ENCODE peak calls at places on chromosomes 3 and 15, in five cellular contexts. One of them, this sample, is unnamed.

GRCh38 chr3:82012775-82013174 is 251.3 kb upstream of the GBE1 start:
- DNase-seq in GDM1: no peak
- DNase-seq in activated CD8-positive, alpha-beta memory T cell treated with anti-CD3 and anti-CD28 coated beads, Interleukin-2, amount 50 U/mL, for 48 hours: no peak
- DNase-seq in activated T-helper 1 cell treated with anti-CD3 and anti-CD28 coated beads, Interleukin-12 subunit alpha, Interleukin-12 subunit beta, Interleukin-2, Interleukin-4 antibody, amounts not matched to agents 30 ng/mL and 10 ng/mL and 1 ng/mL, durations not matched to agents 14 hours and 24 hours and 36 hours: no peak
- DNase-seq in Peyer's patch: no peak
- DNase-seq in this sample: no peak

GRCh38 chr3:134327594-134327975 is 46.7 kb downstream of the AMOTL2 start:
- DNase-seq in Peyer's patch: no peak
- DNase-seq in activated T-helper 1 cell treated with anti-CD3 and anti-CD28 coated beads, Interleukin-12 subunit alpha, Interleukin-12 subunit beta, Interleukin-2, Interleukin-4 antibody, amounts not matched to agents 30 ng/mL and 10 ng/mL and 1 ng/mL, durations not matched to agents 14 hours and 24 hours and 36 hours: no peak
- DNase-seq in GDM1: no peak
- DNase-seq in activated CD8-positive, alpha-beta memory T cell treated with anti-CD3 and anti-CD28 coated beads, Interleukin-2, amount 50 U/mL, for 48 hours: no peak
- DNase-seq in this sample: no peak

GRCh38 chr3:23320586-23321570 is 117.8 kb downstream of the UBE2E2 start:
- DNase-seq in GDM1: no peak
- DNase-seq in Peyer's patch: no peak
- DNase-seq in activated CD8-positive, alpha-beta memory T cell treated with anti-CD3 and anti-CD28 coated beads, Interleukin-2, amount 50 U/mL, for 48 hours: no peak
- DNase-seq in activated T-helper 1 cell treated with anti-CD3 and anti-CD28 coated beads, Interleukin-12 subunit alpha, Interleukin-12 subunit beta, Interleukin-2, Interleukin-4 antibody, amounts not matched to agents 30 ng/mL and 10 ng/mL and 1 ng/mL, durations not matched to agents 14 hours and 24 hours and 36 hours: no peak
- DNase-seq in this sample: no peak

GRCh38 chr3:48067271-48067670 is 51.1 kb upstream of the MAP4 start:
- DNase-seq in activated CD8-positive, alpha-beta memory T cell treated with anti-CD3 and anti-CD28 coated beads, Interleukin-2, amount 50 U/mL, for 48 hours: no peak
- DNase-seq in GDM1: no peak
- DNase-seq in Peyer's patch: no peak
- DNase-seq in activated T-helper 1 cell treated with anti-CD3 and anti-CD28 coated beads, Interleukin-12 subunit alpha, Interleukin-12 subunit beta, Interleukin-2, Interleukin-4 antibody, amounts not matched to agents 30 ng/mL and 10 ng/mL and 1 ng/mL, durations not matched to agents 14 hours and 24 hours and 36 hours: no peak
- DNase-seq in this sample: no peak

GRCh38 chr3:67516496-67516895 is 137.9 kb downstream of the SUCLG2 start:
- DNase-seq in activated CD8-positive, alpha-beta memory T cell treated with anti-CD3 and anti-CD28 coated beads, Interleukin-2, amount 50 U/mL, for 48 hours: no peak
- DNase-seq in Peyer's patch: peak; percentile 63
- DNase-seq in GDM1: no peak
- DNase-seq in activated T-helper 1 cell treated with anti-CD3 and anti-CD28 coated beads, Interleukin-12 subunit alpha, Interleukin-12 subunit beta, Interleukin-2, Interleukin-4 antibody, amounts not matched to agents 30 ng/mL and 10 ng/mL and 1 ng/mL, durations not matched to agents 14 hours and 24 hours and 36 hours: no peak
- DNase-seq in this sample: no peak

GRCh38 chr15:68114356-68114755 is 60.2 kb downstream of the PIAS1 start:
- DNase-seq in GDM1: no peak
- DNase-seq in activated T-helper 1 cell treated with anti-CD3 and anti-CD28 coated beads, Interleukin-12 subunit alpha, Interleukin-12 subunit beta, Interleukin-2, Interleukin-4 antibody, amounts not matched to agents 30 ng/mL and 10 ng/mL and 1 ng/mL, durations not matched to agents 14 hours and 24 hours and 36 hours: no peak
- DNase-seq in Peyer's patch: no peak
- DNase-seq in activated CD8-positive, alpha-beta memory T cell treated with anti-CD3 and anti-CD28 coated beads, Interleukin-2, amount 50 U/mL, for 48 hours: no peak
- DNase-seq in this sample: no peak

GRCh38 chr3:12222765-12223485 is 64.2 kb upstream of the TIMP4 start:
- DNase-seq in activated CD8-positive, alpha-beta memory T cell treated with anti-CD3 and anti-CD28 coated beads, Interleukin-2, amount 50 U/mL, for 48 hours: no peak
- DNase-seq in Peyer's patch: no peak
- DNase-seq in activated T-helper 1 cell treated with anti-CD3 and anti-CD28 coated beads, Interleukin-12 subunit alpha, Interleukin-12 subunit beta, Interleukin-2, Interleukin-4 antibody, amounts not matched to agents 30 ng/mL and 10 ng/mL and 1 ng/mL, durations not matched to agents 14 hours and 24 hours and 36 hours: no peak
- DNase-seq in GDM1: no peak
- DNase-seq in this sample: no peak

GRCh38 chr15:85743392-85744045 is 51.2 kb downstream of the KLHL25 start:
- DNase-seq in Peyer's patch: no peak
- DNase-seq in activated T-helper 1 cell treated with anti-CD3 and anti-CD28 coated beads, Interleukin-12 subunit alpha, Interleukin-12 subunit beta, Interleukin-2, Interleukin-4 antibody, amounts not matched to agents 30 ng/mL and 10 ng/mL and 1 ng/mL, durations not matched to agents 14 hours and 24 hours and 36 hours: no peak
- DNase-seq in GDM1: no peak
- DNase-seq in activated CD8-positive, alpha-beta memory T cell treated with anti-CD3 and anti-CD28 coated beads, Interleukin-2, amount 50 U/mL, for 48 hours: no peak
- DNase-seq in this sample: no peak

GRCh38 chr15:65981837-65982696 is 112.8 kb downstream of the RAB11A start:
- DNase-seq in Peyer's patch: peak; percentile 72
- DNase-seq in activated T-helper 1 cell treated with anti-CD3 and anti-CD28 coated beads, Interleukin-12 subunit alpha, Interleukin-12 subunit beta, Interleukin-2, Interleukin-4 antibody, amounts not matched to agents 30 ng/mL and 10 ng/mL and 1 ng/mL, durations not matched to agents 14 hours and 24 hours and 36 hours: peak; percentile 12
- DNase-seq in GDM1: no peak
- DNase-seq in activated CD8-positive, alpha-beta memory T cell treated with anti-CD3 and anti-CD28 coated beads, Interleukin-2, amount 50 U/mL, for 48 hours: peak; percentile 73
- DNase-seq in this sample: no peak

GRCh38 chr15:77709135-77709886 is 76.6 kb upstream of the LINGO1 start:
- DNase-seq in activated CD8-positive, alpha-beta memory T cell treated with anti-CD3 and anti-CD28 coated beads, Interleukin-2, amount 50 U/mL, for 48 hours: no peak
- DNase-seq in Peyer's patch: no peak
- DNase-seq in GDM1: no peak
- DNase-seq in activated T-helper 1 cell treated with anti-CD3 and anti-CD28 coated beads, Interleukin-12 subunit alpha, Interleukin-12 subunit beta, Interleukin-2, Interleukin-4 antibody, amounts not matched to agents 30 ng/mL and 10 ng/mL and 1 ng/mL, durations not matched to agents 14 hours and 24 hours and 36 hours: no peak
- DNase-seq in this sample: no peak

GRCh38 chr3:79844176-79844575 is 76.4 kb upstream of the ROBO1 start:
- DNase-seq in Peyer's patch: no peak
- DNase-seq in activated T-helper 1 cell treated with anti-CD3 and anti-CD28 coated beads, Interleukin-12 subunit alpha, Interleukin-12 subunit beta, Interleukin-2, Interleukin-4 antibody, amounts not matched to agents 30 ng/mL and 10 ng/mL and 1 ng/mL, durations not matched to agents 14 hours and 24 hours and 36 hours: no peak
- DNase-seq in GDM1: no peak
- DNase-seq in activated CD8-positive, alpha-beta memory T cell treated with anti-CD3 and anti-CD28 coated beads, Interleukin-2, amount 50 U/mL, for 48 hours: no peak
- DNase-seq in this sample: no peak

GRCh38 chr15:45612790-45613415 is 21.9 kb upstream of the SQOR start:
- DNase-seq in GDM1: no peak
- DNase-seq in activated T-helper 1 cell treated with anti-CD3 and anti-CD28 coated beads, Interleukin-12 subunit alpha, Interleukin-12 subunit beta, Interleukin-2, Interleukin-4 antibody, amounts not matched to agents 30 ng/mL and 10 ng/mL and 1 ng/mL, durations not matched to agents 14 hours and 24 hours and 36 hours: no peak
- DNase-seq in Peyer's patch: no peak
- DNase-seq in activated CD8-positive, alpha-beta memory T cell treated with anti-CD3 and anti-CD28 coated beads, Interleukin-2, amount 50 U/mL, for 48 hours: no peak
- DNase-seq in this sample: no peak

GRCh38 chr3:120265989-120266388 is 19.0 kb downstream of the GPR156 start:
- DNase-seq in activated T-helper 1 cell treated with anti-CD3 and anti-CD28 coated beads, Interleukin-12 subunit alpha, Interleukin-12 subunit beta, Interleukin-2, Interleukin-4 antibody, amounts not matched to agents 30 ng/mL and 10 ng/mL and 1 ng/mL, durations not matched to agents 14 hours and 24 hours and 36 hours: no peak
- DNase-seq in activated CD8-positive, alpha-beta memory T cell treated with anti-CD3 and anti-CD28 coated beads, Interleukin-2, amount 50 U/mL, for 48 hours: no peak
- DNase-seq in GDM1: no peak
- DNase-seq in Peyer's patch: no peak
- DNase-seq in this sample: no peak

GRCh38 chr15:33722005-33722672 is 246.2 kb upstream of the CHRM5 start:
- DNase-seq in GDM1: no peak
- DNase-seq in Peyer's patch: no peak
- DNase-seq in activated CD8-positive, alpha-beta memory T cell treated with anti-CD3 and anti-CD28 coated beads, Interleukin-2, amount 50 U/mL, for 48 hours: no peak
- DNase-seq in activated T-helper 1 cell treated with anti-CD3 and anti-CD28 coated beads, Interleukin-12 subunit alpha, Interleukin-12 subunit beta, Interleukin-2, Interleukin-4 antibody, amounts not matched to agents 30 ng/mL and 10 ng/mL and 1 ng/mL, durations not matched to agents 14 hours and 24 hours and 36 hours: no peak
- DNase-seq in this sample: no peak

GRCh38 chr3:44000586-44000985 is 241.1 kb upstream of the TOPAZ1 start:
- DNase-seq in activated CD8-positive, alpha-beta memory T cell treated with anti-CD3 and anti-CD28 coated beads, Interleukin-2, amount 50 U/mL, for 48 hours: no peak
- DNase-seq in GDM1: no peak
- DNase-seq in activated T-helper 1 cell treated with anti-CD3 and anti-CD28 coated beads, Interleukin-12 subunit alpha, Interleukin-12 subunit beta, Interleukin-2, Interleukin-4 antibody, amounts not matched to agents 30 ng/mL and 10 ng/mL and 1 ng/mL, durations not matched to agents 14 hours and 24 hours and 36 hours: no peak
- DNase-seq in Peyer's patch: no peak
- DNase-seq in this sample: no peak

GRCh38 chr3:18725668-18726407 is 300.7 kb upstream of the SATB1 start:
- DNase-seq in activated CD8-positive, alpha-beta memory T cell treated with anti-CD3 and anti-CD28 coated beads, Interleukin-2, amount 50 U/mL, for 48 hours: no peak
- DNase-seq in GDM1: no peak
- DNase-seq in Peyer's patch: peak; percentile 49
- DNase-seq in activated T-helper 1 cell treated with anti-CD3 and anti-CD28 coated beads, Interleukin-12 subunit alpha, Interleukin-12 subunit beta, Interleukin-2, Interleukin-4 antibody, amounts not matched to agents 30 ng/mL and 10 ng/mL and 1 ng/mL, durations not matched to agents 14 hours and 24 hours and 36 hours: peak; percentile 31
- DNase-seq in this sample: no peak

GRCh38 chr3:15102833-15103232 is 3.9 kb upstream of the RBSN start:
- DNase-seq in GDM1: no peak
- DNase-seq in Peyer's patch: no peak
- DNase-seq in activated T-helper 1 cell treated with anti-CD3 and anti-CD28 coated beads, Interleukin-12 subunit alpha, Interleukin-12 subunit beta, Interleukin-2, Interleukin-4 antibody, amounts not matched to agents 30 ng/mL and 10 ng/mL and 1 ng/mL, durations not matched to agents 14 hours and 24 hours and 36 hours: no peak
- DNase-seq in activated CD8-positive, alpha-beta memory T cell treated with anti-CD3 and anti-CD28 coated beads, Interleukin-2, amount 50 U/mL, for 48 hours: no peak
- DNase-seq in this sample: no peak

GRCh38 chr3:31937225-31937624 is 43.8 kb downstream of the OSBPL10 start:
- DNase-seq in activated T-helper 1 cell treated with anti-CD3 and anti-CD28 coated beads, Interleukin-12 subunit alpha, Interleukin-12 subunit beta, Interleukin-2, Interleukin-4 antibody, amounts not matched to agents 30 ng/mL and 10 ng/mL and 1 ng/mL, durations not matched to agents 14 hours and 24 hours and 36 hours: no peak
- DNase-seq in GDM1: no peak
- DNase-seq in Peyer's patch: no peak
- DNase-seq in activated CD8-positive, alpha-beta memory T cell treated with anti-CD3 and anti-CD28 coated beads, Interleukin-2, amount 50 U/mL, for 48 hours: no peak
- DNase-seq in this sample: no peak

GRCh38 chr3:69460034-69460433 is 74.1 kb upstream of the FRMD4B start:
- DNase-seq in GDM1: no peak
- DNase-seq in activated CD8-positive, alpha-beta memory T cell treated with anti-CD3 and anti-CD28 coated beads, Interleukin-2, amount 50 U/mL, for 48 hours: no peak
- DNase-seq in activated T-helper 1 cell treated with anti-CD3 and anti-CD28 coated beads, Interleukin-12 subunit alpha, Interleukin-12 subunit beta, Interleukin-2, Interleukin-4 antibody, amounts not matched to agents 30 ng/mL and 10 ng/mL and 1 ng/mL, durations not matched to agents 14 hours and 24 hours and 36 hours: no peak
- DNase-seq in Peyer's patch: no peak
- DNase-seq in this sample: no peak

GRCh38 chr15:74240897-74241614 is 4.9 kb downstream of the CCDC33 start:
- DNase-seq in activated CD8-positive, alpha-beta memory T cell treated with anti-CD3 and anti-CD28 coated beads, Interleukin-2, amount 50 U/mL, for 48 hours: no peak
- DNase-seq in GDM1: no peak
- DNase-seq in Peyer's patch: no peak
- DNase-seq in activated T-helper 1 cell treated with anti-CD3 and anti-CD28 coated beads, Interleukin-12 subunit alpha, Interleukin-12 subunit beta, Interleukin-2, Interleukin-4 antibody, amounts not matched to agents 30 ng/mL and 10 ng/mL and 1 ng/mL, durations not matched to agents 14 hours and 24 hours and 36 hours: no peak
- DNase-seq in this sample: no peak

GRCh38 chr15:39331584-39331983 is 249.3 kb upstream of the THBS1 start:
- DNase-seq in Peyer's patch: no peak
- DNase-seq in activated T-helper 1 cell treated with anti-CD3 and anti-CD28 coated beads, Interleukin-12 subunit alpha, Interleukin-12 subunit beta, Interleukin-2, Interleukin-4 antibody, amounts not matched to agents 30 ng/mL and 10 ng/mL and 1 ng/mL, durations not matched to agents 14 hours and 24 hours and 36 hours: no peak
- DNase-seq in activated CD8-positive, alpha-beta memory T cell treated with anti-CD3 and anti-CD28 coated beads, Interleukin-2, amount 50 U/mL, for 48 hours: no peak
- DNase-seq in GDM1: no peak
- DNase-seq in this sample: no peak

GRCh38 chr3:156189927-156190326 is 69.5 kb downstream of the KCNAB1 start:
- DNase-seq in activated T-helper 1 cell treated with anti-CD3 and anti-CD28 coated beads, Interleukin-12 subunit alpha, Interleukin-12 subunit beta, Interleukin-2, Interleukin-4 antibody, amounts not matched to agents 30 ng/mL and 10 ng/mL and 1 ng/mL, durations not matched to agents 14 hours and 24 hours and 36 hours: no peak
- DNase-seq in Peyer's patch: no peak
- DNase-seq in activated CD8-positive, alpha-beta memory T cell treated with anti-CD3 and anti-CD28 coated beads, Interleukin-2, amount 50 U/mL, for 48 hours: no peak
- DNase-seq in GDM1: no peak
- DNase-seq in this sample: no peak

GRCh38 chr3:4750306-4751056 is 228.8 kb upstream of the BHLHE40 start:
- DNase-seq in activated T-helper 1 cell treated with anti-CD3 and anti-CD28 coated beads, Interleukin-12 subunit alpha, Interleukin-12 subunit beta, Interleukin-2, Interleukin-4 antibody, amounts not matched to agents 30 ng/mL and 10 ng/mL and 1 ng/mL, durations not matched to agents 14 hours and 24 hours and 36 hours: no peak
- DNase-seq in Peyer's patch: no peak
- DNase-seq in GDM1: no peak
- DNase-seq in activated CD8-positive, alpha-beta memory T cell treated with anti-CD3 and anti-CD28 coated beads, Interleukin-2, amount 50 U/mL, for 48 hours: no peak
- DNase-seq in this sample: no peak

GRCh38 chr3:129440648-129441190 is 695 bp downstream of the IFT122 start:
- DNase-seq in activated CD8-positive, alpha-beta memory T cell treated with anti-CD3 and anti-CD28 coated beads, Interleukin-2, amount 50 U/mL, for 48 hours: no peak
- DNase-seq in Peyer's patch: no peak
- DNase-seq in activated T-helper 1 cell treated with anti-CD3 and anti-CD28 coated beads, Interleukin-12 subunit alpha, Interleukin-12 subunit beta, Interleukin-2, Interleukin-4 antibody, amounts not matched to agents 30 ng/mL and 10 ng/mL and 1 ng/mL, durations not matched to agents 14 hours and 24 hours and 36 hours: no peak
- DNase-seq in GDM1: no peak
- DNase-seq in this sample: no peak

GRCh38 chr15:31402511-31403056 is 75.9 kb downstream of the KLF13 start:
- DNase-seq in GDM1: no peak
- DNase-seq in Peyer's patch: no peak
- DNase-seq in activated CD8-positive, alpha-beta memory T cell treated with anti-CD3 and anti-CD28 coated beads, Interleukin-2, amount 50 U/mL, for 48 hours: no peak
- DNase-seq in activated T-helper 1 cell treated with anti-CD3 and anti-CD28 coated beads, Interleukin-12 subunit alpha, Interleukin-12 subunit beta, Interleukin-2, Interleukin-4 antibody, amounts not matched to agents 30 ng/mL and 10 ng/mL and 1 ng/mL, durations not matched to agents 14 hours and 24 hours and 36 hours: no peak
- DNase-seq in this sample: no peak

GRCh38 chr15:61075741-61076140 is 153.4 kb downstream of the RORA start:
- DNase-seq in activated T-helper 1 cell treated with anti-CD3 and anti-CD28 coated beads, Interleukin-12 subunit alpha, Interleukin-12 subunit beta, Interleukin-2, Interleukin-4 antibody, amounts not matched to agents 30 ng/mL and 10 ng/mL and 1 ng/mL, durations not matched to agents 14 hours and 24 hours and 36 hours: no peak
- DNase-seq in Peyer's patch: no peak
- DNase-seq in GDM1: no peak
- DNase-seq in activated CD8-positive, alpha-beta memory T cell treated with anti-CD3 and anti-CD28 coated beads, Interleukin-2, amount 50 U/mL, for 48 hours: no peak
- DNase-seq in this sample: no peak

GRCh38 chr15:50764331-50765201 is 940 bp downstream of the SPPL2A start:
- DNase-seq in GDM1: no peak
- DNase-seq in activated T-helper 1 cell treated with anti-CD3 and anti-CD28 coated beads, Interleukin-12 subunit alpha, Interleukin-12 subunit beta, Interleukin-2, Interleukin-4 antibody, amounts not matched to agents 30 ng/mL and 10 ng/mL and 1 ng/mL, durations not matched to agents 14 hours and 24 hours and 36 hours: peak; percentile 21
- DNase-seq in Peyer's patch: no peak
- DNase-seq in activated CD8-positive, alpha-beta memory T cell treated with anti-CD3 and anti-CD28 coated beads, Interleukin-2, amount 50 U/mL, for 48 hours: no peak
- DNase-seq in this sample: no peak

GRCh38 chr15:101369676-101370075 is 74.6 kb upstream of the SNRPA1 start:
- DNase-seq in activated CD8-positive, alpha-beta memory T cell treated with anti-CD3 and anti-CD28 coated beads, Interleukin-2, amount 50 U/mL, for 48 hours: no peak
- DNase-seq in GDM1: no peak
- DNase-seq in activated T-helper 1 cell treated with anti-CD3 and anti-CD28 coated beads, Interleukin-12 subunit alpha, Interleukin-12 subunit beta, Interleukin-2, Interleukin-4 antibody, amounts not matched to agents 30 ng/mL and 10 ng/mL and 1 ng/mL, durations not matched to agents 14 hours and 24 hours and 36 hours: no peak
- DNase-seq in Peyer's patch: no peak
- DNase-seq in this sample: no peak

GRCh38 chr3:188468672-188469071 is 314.7 kb downstream of the LPP start:
- DNase-seq in Peyer's patch: peak; percentile 64
- DNase-seq in activated T-helper 1 cell treated with anti-CD3 and anti-CD28 coated beads, Interleukin-12 subunit alpha, Interleukin-12 subunit beta, Interleukin-2, Interleukin-4 antibody, amounts not matched to agents 30 ng/mL and 10 ng/mL and 1 ng/mL, durations not matched to agents 14 hours and 24 hours and 36 hours: no peak
- DNase-seq in activated CD8-positive, alpha-beta memory T cell treated with anti-CD3 and anti-CD28 coated beads, Interleukin-2, amount 50 U/mL, for 48 hours: no peak
- DNase-seq in GDM1: no peak
- DNase-seq in this sample: no peak

GRCh38 chr15:90422043-90422442 is 34.0 kb downstream of the IQGAP1 start:
- DNase-seq in activated T-helper 1 cell treated with anti-CD3 and anti-CD28 coated beads, Interleukin-12 subunit alpha, Interleukin-12 subunit beta, Interleukin-2, Interleukin-4 antibody, amounts not matched to agents 30 ng/mL and 10 ng/mL and 1 ng/mL, durations not matched to agents 14 hours and 24 hours and 36 hours: no peak
- DNase-seq in GDM1: no peak
- DNase-seq in Peyer's patch: no peak
- DNase-seq in activated CD8-positive, alpha-beta memory T cell treated with anti-CD3 and anti-CD28 coated beads, Interleukin-2, amount 50 U/mL, for 48 hours: no peak
- DNase-seq in this sample: no peak

GRCh38 chr15:79562538-79563298 is 130.6 kb downstream of the MINAR1 start:
- DNase-seq in Peyer's patch: no peak
- DNase-seq in activated CD8-positive, alpha-beta memory T cell treated with anti-CD3 and anti-CD28 coated beads, Interleukin-2, amount 50 U/mL, for 48 hours: no peak
- DNase-seq in GDM1: no peak
- DNase-seq in activated T-helper 1 cell treated with anti-CD3 and anti-CD28 coated beads, Interleukin-12 subunit alpha, Interleukin-12 subunit beta, Interleukin-2, Interleukin-4 antibody, amounts not matched to agents 30 ng/mL and 10 ng/mL and 1 ng/mL, durations not matched to agents 14 hours and 24 hours and 36 hours: no peak
- DNase-seq in this sample: no peak

GRCh38 chr3:43866529-43867353 is 176.0 kb downstream of the ABHD5 start:
- DNase-seq in activated T-helper 1 cell treated with anti-CD3 and anti-CD28 coated beads, Interleukin-12 subunit alpha, Interleukin-12 subunit beta, Interleukin-2, Interleukin-4 antibody, amounts not matched to agents 30 ng/mL and 10 ng/mL and 1 ng/mL, durations not matched to agents 14 hours and 24 hours and 36 hours: no peak
- DNase-seq in Peyer's patch: no peak
- DNase-seq in activated CD8-positive, alpha-beta memory T cell treated with anti-CD3 and anti-CD28 coated beads, Interleukin-2, amount 50 U/mL, for 48 hours: no peak
- DNase-seq in GDM1: no peak
- DNase-seq in this sample: no peak

GRCh38 chr3:4647411-4647810 is 154.3 kb downstream of the ITPR1 start:
- DNase-seq in Peyer's patch: no peak
- DNase-seq in activated T-helper 1 cell treated with anti-CD3 and anti-CD28 coated beads, Interleukin-12 subunit alpha, Interleukin-12 subunit beta, Interleukin-2, Interleukin-4 antibody, amounts not matched to agents 30 ng/mL and 10 ng/mL and 1 ng/mL, durations not matched to agents 14 hours and 24 hours and 36 hours: no peak
- DNase-seq in GDM1: no peak
- DNase-seq in activated CD8-positive, alpha-beta memory T cell treated with anti-CD3 and anti-CD28 coated beads, Interleukin-2, amount 50 U/mL, for 48 hours: no peak
- DNase-seq in this sample: no peak

GRCh38 chr3:1578105-1578833 is 485.4 kb downstream of the CNTN6 start:
- DNase-seq in activated CD8-positive, alpha-beta memory T cell treated with anti-CD3 and anti-CD28 coated beads, Interleukin-2, amount 50 U/mL, for 48 hours: no peak
- DNase-seq in Peyer's patch: no peak
- DNase-seq in activated T-helper 1 cell treated with anti-CD3 and anti-CD28 coated beads, Interleukin-12 subunit alpha, Interleukin-12 subunit beta, Interleukin-2, Interleukin-4 antibody, amounts not matched to agents 30 ng/mL and 10 ng/mL and 1 ng/mL, durations not matched to agents 14 hours and 24 hours and 36 hours: no peak
- DNase-seq in GDM1: no peak
- DNase-seq in this sample: no peak

GRCh38 chr15:82875411-82876003 is 66.1 kb downstream of the WHAMM start:
- DNase-seq in activated CD8-positive, alpha-beta memory T cell treated with anti-CD3 and anti-CD28 coated beads, Interleukin-2, amount 50 U/mL, for 48 hours: no peak
- DNase-seq in Peyer's patch: no peak
- DNase-seq in activated T-helper 1 cell treated with anti-CD3 and anti-CD28 coated beads, Interleukin-12 subunit alpha, Interleukin-12 subunit beta, Interleukin-2, Interleukin-4 antibody, amounts not matched to agents 30 ng/mL and 10 ng/mL and 1 ng/mL, durations not matched to agents 14 hours and 24 hours and 36 hours: no peak
- DNase-seq in GDM1: no peak
- DNase-seq in this sample: no peak

This sample was measured in NK-92 treated with Interleukin-12 subunit alpha and Interleukin-12 subunit beta, amount 100 ng/mL, for 24 hours.